ENCODE peak calls at places on chromosomes 7 and 10, in seven cellular contexts. P, F, Z, L, Y, N and H are unnamed samples.

GRCh38 chr7:107686816-107687387 is 26.3 kb downstream of the SLC26A4 start:
- DNase-seq in L (no peak), F (no peak), N (no peak), P (no peak), Y (no peak), Z (no peak), H (no peak)

GRCh38 chr10:53697038-53697437 is 924.5 kb upstream of the MBL2 start:
- DNase-seq in N (no peak), Z (no peak), P (no peak), L (peak), F (no peak), Y (no peak), H (no peak)

GRCh38 chr10:7667262-7668141 is 736 bp upstream of the ITIH5 start:
- DNase-seq in Y (no peak), F (no peak), N (peak), L (no peak), Z (no peak), P (no peak), H (no peak)

GRCh38 chr10:106189254-106189653 is 975.3 kb downstream of the SORCS1 start:
- DNase-seq in F (peak), N (peak), Y (no peak), L (peak), Z (no peak), P (no peak), H (peak)

GRCh38 chr10:70381491-70382421 is 669 bp downstream of the LRRC20 start:
- DNase-seq in F (peak), L (peak), Y (peak), N (peak), Z (no peak), P (no peak), H (peak)

GRCh38 chr10:130757271-130757670 is 554.2 kb downstream of the TCERG1L start:
- DNase-seq in F (no peak), N (no peak), Y (no peak), L (no peak), Z (no peak), P (no peak), H (no peak)

GRCh38 chr10:86139066-86139657 is 227.4 kb downstream of the GRID1 start:
- DNase-seq in Y (peak), L (peak), F (no peak), Z (no peak), N (peak), P (no peak), H (no peak)

GRCh38 chr7:93923291-93923690 is 1.8 kb downstream of the GNG11 start:
- DNase-seq in Y (no peak), P (no peak), L (no peak), F (peak), N (no peak), Z (no peak), H (no peak)

GRCh38 chr7:131010029-131010705 is 276.2 kb upstream of the KLF14 start:
- DNase-seq in F (no peak), P (no peak), L (peak), Y (peak), N (no peak), Z (no peak), H (no peak)

GRCh38 chr7:46152671-46153070 is 231.6 kb upstream of the IGFBP3 start:
- DNase-seq in P (no peak), Y (no peak), L (no peak), F (no peak), Z (no peak), N (no peak), H (peak)